ENCODE peak calls at places on chromosomes 5 and 9, in six cellular contexts. T, E, N, K, X and Z are unnamed samples.

GRCh38 chr5:42005561-42006153 is 80.6 kb downstream of the FBXO4 start:
- DNase-seq in T (peak; percentile 28), E (no peak), N (no peak), K (peak; percentile 33), X (no peak), Z (peak; percentile 24)

GRCh38 chr5:622946-623522 is 10.9 kb downstream of the CEP72 start:
- DNase-seq in T (no peak), E (no peak), N (no peak), K (no peak), X (no peak), Z (no peak)

GRCh38 chr5:56818409-56819026 is 3.2 kb downstream of the MAP3K1 start:
- DNase-seq in T (no peak), E (no peak), N (no peak), K (peak; percentile 47), X (no peak), Z (peak; percentile 57)

GRCh38 chr5:114969482-114969881 is 200.2 kb downstream of the TRIM36 start:
- DNase-seq in T (no peak), E (no peak), N (no peak), K (no peak), X (no peak), Z (no peak)

GRCh38 chr5:6652025-6652424 is 18.8 kb downstream of the SRD5A1 start:
- DNase-seq in T (no peak), E (no peak), N (no peak), K (no peak), X (no peak), Z (no peak)

GRCh38 chr5:86232246-86232645 is 385.5 kb upstream of the COX7C start:
- DNase-seq in T (no peak), E (no peak), N (no peak), K (no peak), X (no peak), Z (no peak)

GRCh38 chr5:4572297-4572696 is 567.8 kb upstream of the ADAMTS16 start:
- DNase-seq in T (no peak), E (no peak), N (no peak), K (no peak), X (no peak), Z (no peak)

GRCh38 chr5:177982072-177982727 is 13.8 kb downstream of the PROP1 start:
- DNase-seq in T (peak; percentile 76), E (peak; percentile 85), N (peak; percentile 87), K (no peak), X (no peak), Z (no peak)

GRCh38 chr9:88837731-88838130 is 153.5 kb upstream of the S1PR3 start:
- DNase-seq in T (no peak), E (no peak), N (no peak), K (no peak), X (no peak), Z (peak; percentile 39)

GRCh38 chr9:88835772-88836171 is 155.5 kb upstream of the S1PR3 start:
- DNase-seq in T (no peak), E (no peak), N (no peak), K (no peak), X (no peak), Z (no peak)

GRCh38 chr9:88833946-88834345 is 157.3 kb upstream of the S1PR3 start:
- DNase-seq in T (no peak), E (no peak), N (no peak), K (no peak), X (no peak), Z (no peak)

GRCh38 chr9:88831783-88832407 is 159.4 kb upstream of the S1PR3 start:
- DNase-seq in T (peak; percentile 74), E (no peak), N (no peak), K (no peak), X (no peak), Z (no peak)

GRCh38 chr9:88835038-88835466 is 156.2 kb upstream of the S1PR3 start:
- DNase-seq in T (no peak), E (no peak), N (no peak), K (peak; percentile 81), X (no peak), Z (peak; percentile 79)
- H3K4me2 ChIP-seq in T (no peak overlapping the region), E (no peak overlapping the region), N (no peak overlapping the region), K (no peak overlapping the region), X (no peak overlapping the region), Z (peak overlapping the region; percentile 84)

DNA sequence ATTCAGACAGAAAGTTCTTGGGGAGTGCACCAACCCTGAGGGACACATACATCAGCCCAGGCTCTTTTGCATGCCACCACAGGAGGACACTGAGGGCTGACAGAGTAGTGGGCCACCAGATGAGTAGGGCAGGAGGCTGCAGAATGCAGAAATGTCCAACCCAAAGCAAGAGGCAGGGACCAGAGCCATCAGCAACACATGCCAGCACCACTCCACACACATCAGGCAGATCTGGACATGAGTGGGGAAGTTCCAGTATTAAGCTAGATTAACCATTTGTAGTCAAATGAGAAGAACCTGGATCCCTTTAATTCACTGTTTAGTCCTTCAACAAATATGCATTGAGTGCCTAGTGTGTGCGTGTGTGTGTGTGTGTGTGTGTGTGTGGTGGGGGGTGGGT is 35.7 kb upstream of the OTULINL start:
- DNase-seq in T (no peak), E (no peak), N (no peak), K (no peak), X (no peak), Z (no peak)
- H2BK15ac ChIP-seq in T (no peak overlapping the region), E (no peak overlapping the region), N (no peak overlapping the region), K (no peak overlapping the region), X (no peak overlapping the region), Z (no peak overlapping the region)

GRCh38 chr9:84340535-84340934 is at the start of gene SLC28A3:
- DNase-seq in T (peak; percentile 31), E (no peak), N (no peak), K (no peak), X (no peak), Z (no peak)
- H3K4me2 ChIP-seq in T (no peak within 1 kb of the TSS), E (no peak within 1 kb of the TSS), N (no peak within 1 kb of the TSS), K (no peak within 1 kb of the TSS), X (no peak within 1 kb of the TSS), Z (no peak within 1 kb of the TSS)

DNA sequence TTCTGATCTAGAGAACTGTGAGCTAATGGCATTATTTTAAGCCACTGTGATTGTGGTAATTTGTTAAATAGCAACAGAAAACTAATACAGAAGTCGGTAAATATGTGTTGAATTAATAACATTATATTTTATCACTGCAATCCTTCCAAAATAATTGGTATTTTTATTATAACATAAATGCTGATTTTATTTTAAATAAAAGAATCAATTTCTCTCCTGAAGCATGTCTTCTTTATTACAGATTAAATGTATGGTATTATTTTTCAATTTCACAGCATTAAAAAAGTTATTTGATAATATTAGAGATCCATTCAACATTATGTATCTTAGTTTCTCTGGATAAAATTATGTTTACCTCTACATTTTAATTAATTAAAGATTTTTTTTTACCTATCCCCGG is 165.5 kb upstream of the EDIL3 start:
- DNase-seq in T (no peak), E (no peak), N (no peak), K (no peak), X (no peak), Z (no peak)
- H2BK15ac ChIP-seq in T (no peak overlapping the region), E (no peak overlapping the region), N (no peak overlapping the region), K (no peak overlapping the region), X (no peak overlapping the region), Z (no peak overlapping the region)

DNA sequence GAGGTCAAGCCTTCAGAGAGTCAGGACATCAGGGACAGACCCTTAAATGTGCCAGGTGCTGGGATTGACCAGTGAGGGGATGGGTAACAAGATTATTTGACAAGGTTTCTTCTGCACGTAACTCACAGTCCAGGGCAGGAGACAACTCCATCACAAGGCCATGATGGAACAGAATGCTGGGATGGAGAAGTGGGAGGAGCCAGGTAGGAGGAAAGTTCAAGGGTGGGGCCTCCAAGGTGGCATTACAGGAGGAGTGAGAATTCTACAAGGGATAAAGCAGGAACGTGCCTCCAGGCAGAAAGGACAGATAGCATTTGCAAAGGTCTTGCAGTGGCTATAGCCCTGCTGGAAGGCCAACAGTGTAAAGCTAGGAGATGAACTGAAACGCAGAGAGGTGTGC is 102.2 kb downstream of the FGF18 start:
- DNase-seq in T (peak; percentile 78), E (no peak), N (no peak), K (no peak), X (no peak), Z (no peak)
- H3K4me2 ChIP-seq in T (no peak overlapping the region), E (peak overlapping the region; percentile 25), N (no peak overlapping the region), K (no peak overlapping the region), X (no peak overlapping the region), Z (peak overlapping the region; percentile 61)

DNA sequence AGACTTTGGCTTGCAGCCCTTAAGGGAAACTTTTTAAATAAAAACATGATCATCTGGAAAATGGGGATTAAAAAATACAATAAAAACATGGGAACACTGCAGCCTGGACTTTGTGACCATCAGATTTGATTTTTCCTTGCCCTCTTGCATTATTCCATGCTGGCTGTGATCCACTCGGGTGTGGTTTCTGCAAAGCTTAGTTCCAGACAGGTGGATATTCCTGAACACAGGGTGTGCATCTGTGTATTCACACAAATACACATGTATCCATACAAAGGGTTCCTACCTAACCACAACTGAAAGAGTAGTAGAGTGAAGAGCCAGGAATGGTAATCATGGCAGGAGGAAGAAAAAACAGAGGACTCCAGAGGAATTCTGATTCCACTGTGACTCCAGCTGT is 178.2 kb downstream of the PAM start:
- DNase-seq in T (no peak), E (no peak), N (no peak), K (no peak), X (no peak), Z (no peak)
- H2BK15ac ChIP-seq in T (no peak overlapping the region), E (no peak overlapping the region), N (no peak overlapping the region), K (no peak overlapping the region), X (no peak overlapping the region), Z (no peak overlapping the region)